ENCODE peak calls at places on chromosomes 12 and 14, in six cellular contexts. C is HTR-8/SVneo, S is activated B cell treated with CpG ODN at 0.5 μM for 24 hours, A is LoVo, R is ascending aorta, J is gastrocnemius medialis. O is an unnamed sample.

GRCh38 chr14:101215936-101216335 is 312.4 kb upstream of the RTL1 start:
- DNase-seq in A (no peak), J (no peak), R (peak), S (no peak), C (no peak), O (no peak)

GRCh38 chr14:103659631-103660030 is 30.6 kb downstream of the KLC1 start:
- DNase-seq in R (no peak), S (no peak), C (no peak), A (no peak), J (no peak), O (no peak)

GRCh38 chr14:94390372-94391086 is 2.1 kb upstream of the SERPINA1 start:
- DNase-seq in J (peak), R (no peak), S (no peak), A (peak), C (peak), O (no peak)

GRCh38 chr12:120669055-120669828 is 17.7 kb upstream of the MLEC start:
- DNase-seq in R (peak), A (peak), J (no peak), S (peak), C (no peak), O (peak)

GRCh38 chr12:81896771-81897170 is 137.6 kb upstream of the PPFIA2 start:
- DNase-seq in J (no peak), R (no peak), C (no peak), A (no peak), S (no peak), O (no peak)

GRCh38 chr14:58697927-58698641 is 60.3 kb downstream of the DACT1 start:
- DNase-seq in A (peak), R (no peak), J (no peak), S (no peak), C (no peak), O (no peak)

GRCh38 chr14:34436118-34436905 is 25.7 kb downstream of the SPTSSA start:
- DNase-seq in A (peak), R (no peak), C (no peak), S (no peak), J (no peak), O (no peak)

GRCh38 chr14:32083789-32084188 is 6.7 kb downstream of the ARHGAP5 start:
- DNase-seq in R (no peak), S (no peak), A (peak), J (no peak), C (no peak), O (no peak)

GRCh38 chr14:92649934-92650545 is 98.4 kb downstream of the LGMN start:
- DNase-seq in A (no peak), J (peak), R (peak), S (no peak), C (no peak), O (no peak)

GRCh38 chr12:4392223-4392742 is 12.8 kb upstream of the FGF23 start:
- DNase-seq in A (no peak), J (no peak), C (no peak), S (no peak), R (no peak), O (no peak)